ENCODE peak calls at places on chromosomes 13 and 19, in ten cellular contexts. V is DND-41; T is aorta; P is uterus; C is thoracic aorta; M is CD8-positive, alpha-beta memory T cell; S is left ventricle myocardium inferior; Z is CD8-positive, alpha-beta T cell; N is heart left ventricle; R is psoas muscle. U is an unnamed sample. For H3K4me1 and H3K9me3, the result is how much of the 10 kb centered on the place peaks cover.

GRCh38 chr19:15562861-15563260 is 52.2 kb upstream of the CYP4F8 start:
- DNase-seq in V (no peak), T (no peak), P (no peak), C (no peak), M (no peak), S (no peak), Z (no peak), N (no peak), R (no peak), U (no peak)

GRCh38 chr13:41458939-41459753 is 1.8 kb downstream of the RGCC start:
- DNase-seq in V (peak), T (no peak), P (peak), C (no peak), M (peak), S (peak), Z (peak), N (peak), R (peak), U (peak)

GRCh38 chr13:21849323-21849722 is 178.4 kb downstream of the FGF9 start:
- DNase-seq in V (peak), T (no peak), P (no peak), C (no peak), M (peak), S (no peak), Z (no peak), N (no peak), R (no peak), U (no peak)

GRCh38 chr19:5339470-5339949 is 1.1 kb downstream of the PTPRS start:
- DNase-seq in V (no peak), T (no peak), P (no peak), C (no peak), M (peak), S (no peak), Z (no peak), N (no peak), R (no peak), U (peak)

GRCh38 chr13:28440774-28441532 is 54.0 kb downstream of the FLT1 start:
- DNase-seq in V (peak), T (no peak), P (no peak), C (no peak), M (no peak), S (no peak), Z (no peak), N (no peak), R (no peak), U (no peak)

GRCh38 chr19:48310227-48310626 is 15.1 kb upstream of the EMP3 start:
- DNase-seq in V (no peak), T (no peak), P (no peak), C (no peak), M (no peak), S (no peak), Z (no peak), N (no peak), R (no peak), U (no peak)

GRCh38 chr13:25752957-25753540 is 298.8 kb downstream of the SHISA2 start:
- DNase-seq in V (peak), T (peak), P (peak), C (peak), M (no peak), S (peak), Z (no peak), N (peak), R (peak), U (peak)

GRCh38 chr13:75647126-75647784 is 11.1 kb downstream of the LMO7 start:
- DNase-seq in V (no peak), T (no peak), P (no peak), C (no peak), M (no peak), S (no peak), Z (no peak), N (no peak), R (no peak), U (no peak)

GRCh38 chr13:99356216-99357089 is 49.3 kb upstream of the GPR183 start:
- DNase-seq in V (peak), T (no peak), P (no peak), C (no peak), M (peak), S (no peak), Z (peak), N (no peak), R (no peak), U (no peak)

GRCh38 chr19:6997679-6998445 is 23.4 kb downstream of the MBD3L2B start:
- DNase-seq in V (no peak), T (no peak), P (no peak), C (no peak), M (no peak), S (no peak), Z (no peak), N (no peak), R (no peak), U (no peak)

GRCh38 chr13:109836629-109837607 is 50.5 kb upstream of the IRS2 start:
- DNase-seq in V (no peak), T (no peak), P (no peak), C (no peak), M (no peak), S (no peak), Z (no peak), N (no peak), R (no peak), U (no peak)

GRCh38 chr19:7468840-7469239 is 20.0 kb downstream of the PEX11G start:
- DNase-seq in V (no peak), T (no peak), P (no peak), C (no peak), M (no peak), S (no peak), Z (no peak), N (no peak), R (no peak), U (no peak)

GRCh38 chr13:77507931-77508776 is 27.4 kb upstream of the SCEL start:
- DNase-seq in V (no peak), T (no peak), P (no peak), C (no peak), M (no peak), S (no peak), Z (no peak), N (no peak), R (no peak), U (no peak)

GRCh38 chr19:33595783-33596182 is 26.0 kb upstream of the CHST8 start:
- DNase-seq in V (no peak), T (no peak), P (no peak), C (no peak), M (no peak), S (no peak), Z (no peak), N (no peak), R (no peak), U (no peak)

GRCh38 chr19:5865772-5866171 is 4.6 kb downstream of the FUT5 start:
- DNase-seq in V (no peak), T (no peak), P (no peak), C (no peak), M (no peak), S (no peak), Z (peak), N (no peak), R (no peak), U (no peak)

GRCh38 chr13:20882206-20882605 is 20.3 kb downstream of the XPO4 start:
- DNase-seq in V (no peak), T (no peak), P (no peak), C (no peak), M (no peak), S (no peak), Z (no peak), N (no peak), R (no peak), U (no peak)

GRCh38 chr13:20118268-20119140 is 42.3 kb downstream of the GJA3 start:
- DNase-seq in V (peak), T (peak), P (peak), C (no peak), M (no peak), S (peak), Z (peak), N (peak), R (peak), U (peak)

GRCh38 chr19:8304841-8305621 is 3.1 kb downstream of the CD320 start:
- DNase-seq in V (peak), T (peak), P (peak), C (no peak), M (no peak), S (no peak), Z (peak), N (peak), R (no peak), U (peak)

GRCh38 chr13:102846261-102847015 is 606 bp downstream of the ERCC5 start:
- DNase-seq in V (peak), T (peak), P (peak), C (no peak), M (peak), S (peak), Z (peak), N (peak), R (peak), U (peak)

GRCh38 chr13:37526710-37527446 is 71.7 kb downstream of the POSTN start:
- DNase-seq in V (no peak), T (no peak), P (no peak), C (no peak), M (no peak), S (no peak), Z (no peak), N (no peak), R (no peak), U (no peak)

GRCh38 chr19:45011959-45012358 is 10.7 kb downstream of the RELB start:
- DNase-seq in V (no peak), T (no peak), P (no peak), C (no peak), M (no peak), S (no peak), Z (no peak), N (no peak), R (no peak), U (peak)

GRCh38 chr19:44720945-44721344 is 22.0 kb downstream of the CEACAM16 start:
- DNase-seq in V (no peak), T (no peak), P (no peak), C (no peak), M (no peak), S (no peak), Z (no peak), N (no peak), R (no peak), U (no peak)

GRCh38 chr13:76023644-76024043 is 387.5 kb downstream of the LMO7 start:
- DNase-seq in V (no peak), T (no peak), P (no peak), C (no peak), M (no peak), S (no peak), Z (no peak), N (no peak), R (no peak), U (no peak)

GRCh38 chr13:30696278-30697176 is 38.8 kb upstream of the ALOX5AP start:
- DNase-seq in V (peak), T (no peak), P (no peak), C (no peak), M (no peak), S (peak), Z (no peak), N (peak), R (peak), U (no peak)

GRCh38 chr19:48933382-48933932 is at the start of gene DHDH:
- DNase-seq in V (peak), T (peak), P (peak), C (no peak), M (peak), S (peak), Z (peak), N (peak), R (peak), U (peak)

GRCh38 chr19:28505933-28506332 is 707.0 kb downstream of the UQCRFS1 start:
- DNase-seq in V (no peak), T (no peak), P (no peak), C (no peak), M (no peak), S (no peak), Z (no peak), N (no peak), R (no peak), U (no peak)

GRCh38 chr13:39554371-39554770 is 48.6 kb downstream of the LHFPL6 start:
- DNase-seq in V (no peak), T (no peak), P (no peak), C (no peak), M (no peak), S (no peak), Z (no peak), N (no peak), R (no peak), U (no peak)

GRCh38 chr19:291561-292280 is 518 bp upstream of the PLPP2 start:
- DNase-seq in V (no peak), T (peak), P (peak), C (no peak), M (no peak), S (no peak), Z (no peak), N (no peak), R (no peak), U (no peak)

GRCh38 chr19:34269081-34269480 is 14.7 kb downstream of the GARRE1 start:
- DNase-seq in V (no peak), T (no peak), P (no peak), C (no peak), M (no peak), S (no peak), Z (no peak), N (no peak), R (no peak), U (no peak)

GRCh38 chr19:53389591-53390377 is 5.2 kb upstream of the ZNF765 start:
- DNase-seq in V (no peak), T (no peak), P (no peak), C (no peak), M (no peak), S (no peak), Z (no peak), N (no peak), R (peak), U (peak)

GRCh38 chr13:110440946-110441731 is 120.4 kb downstream of the RAB20 start:
- DNase-seq in V (no peak), T (no peak), P (no peak), C (no peak), M (no peak), S (no peak), Z (no peak), N (no peak), R (no peak), U (no peak)

GRCh38 chr13:43830481-43830873 is 43.7 kb upstream of the ENOX1 start:
- DNase-seq in V (no peak), T (no peak), P (no peak), C (no peak), M (no peak), S (no peak), Z (no peak), N (no peak), R (no peak), U (no peak)

GRCh38 chr13:43877788-43878187 is 1.8 kb downstream of the CCDC122 start:
- DNase-seq in V (no peak), T (no peak), P (no peak), C (no peak), M (no peak), S (no peak), Z (no peak), N (no peak), R (no peak), U (no peak)

GRCh38 chr13:95614641-95615245 is 29.8 kb downstream of the DZIP1 start:
- DNase-seq in V (no peak), T (no peak), P (no peak), C (no peak), M (no peak), S (no peak), Z (no peak), N (no peak), R (no peak), U (no peak)
- H3K4me1 ChIP-seq in V (under half), T (under half), P (under half), C (under half), M (under half), S (under half), Z (under half), N (under half), R (under half), U (under half)

DNA sequence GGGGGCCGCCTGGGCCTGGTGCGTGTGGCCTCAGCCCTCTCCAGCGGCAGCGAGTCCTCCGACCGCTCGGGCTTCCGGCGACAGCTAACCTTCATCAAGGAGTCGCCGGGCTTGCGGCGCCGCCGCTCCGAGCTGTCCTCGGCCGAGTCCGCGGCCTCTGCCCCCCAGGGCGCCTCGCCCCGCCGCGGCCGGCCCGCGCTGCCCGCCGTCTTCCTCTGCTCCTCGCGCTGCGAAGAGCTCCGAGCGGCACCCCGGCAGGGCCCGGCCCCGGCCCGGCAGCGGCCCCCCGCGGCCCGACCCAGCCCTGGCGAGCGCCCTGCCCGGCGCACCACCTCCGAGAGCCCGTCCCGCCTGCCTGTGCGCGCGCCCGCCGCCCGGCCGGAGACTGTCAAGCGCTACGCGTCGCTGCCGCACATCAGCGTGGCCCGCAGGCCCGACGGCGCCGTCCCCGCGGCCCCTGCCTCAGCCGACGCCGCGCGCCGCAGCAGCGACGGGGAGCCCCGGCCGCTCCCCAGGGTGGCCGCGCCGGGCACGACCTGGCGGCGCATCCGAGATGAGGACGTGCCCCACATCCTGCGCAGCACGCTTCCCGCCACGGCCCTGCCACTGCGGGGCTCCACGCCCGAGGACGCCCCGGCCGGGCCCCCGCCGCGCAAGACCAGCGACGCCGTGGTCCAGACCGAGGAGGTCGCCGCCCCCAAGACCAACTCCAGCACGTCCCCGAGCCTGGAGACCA is 9.6 kb downstream of the C19orf25 start:
- DNase-seq in V (no peak), T (no peak), P (no peak), C (no peak), M (no peak), S (no peak), Z (no peak), N (no peak), R (peak), U (no peak)
- H3K9me3 ChIP-seq in V (under half), T (under half), P (under half), C (under half), M (under half), S (under half), Z (under half), N (under half), R (under half), U (under half)

DNA sequence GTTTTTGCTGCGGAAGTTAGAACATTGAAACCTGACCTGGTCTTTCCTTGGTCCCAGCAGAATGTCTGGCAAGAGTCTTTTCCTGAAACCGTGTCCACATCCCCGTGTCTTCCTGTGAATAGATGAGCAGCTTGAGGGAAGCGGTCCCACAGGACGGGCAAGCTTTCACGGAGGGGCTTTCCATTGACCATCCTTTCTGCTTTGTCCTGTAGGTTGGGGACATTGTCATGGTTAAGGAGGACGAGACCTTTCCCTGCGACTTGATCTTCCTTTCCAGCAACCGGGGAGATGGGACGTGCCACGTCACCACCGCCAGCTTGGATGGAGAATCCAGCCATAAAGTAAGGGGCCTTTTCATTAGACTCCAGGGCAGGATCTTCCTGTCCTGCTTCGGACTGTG is 126.0 kb downstream of the ATP11A start:
- DNase-seq in V (no peak), T (peak), P (no peak), C (no peak), M (no peak), S (no peak), Z (no peak), N (no peak), R (no peak), U (peak)
- H3K27ac ChIP-seq in V (no peak), T (no peak), P (no peak), C (no peak), M (no peak), S (no peak), Z (no peak), N (no peak), R (no peak), U (no peak)

DNA sequence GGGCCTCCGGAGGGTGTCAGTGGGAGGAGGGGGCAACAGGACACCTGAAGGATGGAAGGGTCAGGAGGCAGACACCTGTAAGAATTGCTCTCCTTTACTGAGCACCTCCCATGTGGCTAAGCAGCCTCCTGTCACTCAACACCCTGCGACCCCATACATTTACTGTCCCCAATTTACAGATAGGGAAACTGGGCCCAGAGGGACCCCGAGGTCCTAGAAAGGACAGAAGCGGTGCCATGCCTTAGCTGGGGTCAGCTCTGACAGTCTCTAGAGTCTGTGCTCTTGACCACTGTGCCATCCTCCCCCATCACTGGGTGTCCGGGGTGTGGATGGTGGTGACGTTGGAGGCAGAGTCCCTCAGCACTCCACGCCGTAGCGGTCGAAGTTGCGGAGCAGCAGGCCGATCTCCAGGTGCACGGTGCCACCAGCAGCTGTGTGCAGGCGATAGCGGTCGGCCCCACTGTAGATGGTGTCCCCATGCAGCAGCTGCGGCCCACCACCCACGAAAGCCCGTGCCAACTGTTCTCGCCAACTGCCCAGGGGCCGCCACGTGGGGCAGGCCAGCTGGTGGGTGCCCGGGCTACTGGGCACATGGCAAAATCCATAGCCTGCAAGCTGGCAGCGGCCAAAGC is 737 bp upstream of the TGFB1 start:
- DNase-seq in V (no peak), T (peak), P (no peak), C (no peak), M (no peak), S (peak), Z (no peak), N (no peak), R (no peak), U (no peak)
- H3K4me1 ChIP-seq in V (under half), T (under half), P (under half), C (under half), M (half or more), S (half or more), Z (half or more), N (half or more), R (under half), U (half or more)

U was measured in upper lobe of left lung.